ENCODE peak calls at places on chromosomes 12 and 14, in ten cellular contexts. T, E, W, J, I, O, C, Q, P and R are unnamed samples.
A peak's percentile ranks its signal among the peaks of the same experiment; 100 is the strongest.

GRCh38 chr12:89138048-89138852 is 214.1 kb downstream of the DUSP6 start:
- DNase-seq in J (no peak), W (no peak), E (no peak), I (no peak), C (no peak), O (no peak), T (no peak), P (no peak), Q (no peak), R (no peak)

GRCh38 chr14:69921052-69921451 is 41.8 kb downstream of the SMOC1 start:
- DNase-seq in I (no peak), J (no peak), Q (no peak), O (no peak), E (no peak), P (no peak), T (no peak), W (no peak), C (no peak), R (no peak)

GRCh38 chr14:67567654-67568053 is 32.4 kb downstream of the PIGH start:
- DNase-seq in T (no peak), E (no peak), C (no peak), P (no peak), O (no peak), Q (no peak), W (no peak), J (no peak), I (no peak), R (no peak)

GRCh38 chr14:71952381-71953363 is 20.4 kb downstream of the RGS6 start:
- DNase-seq in E (no peak), T (no peak), J (no peak), W (no peak), Q (no peak), P (no peak), I (no peak), O (no peak), C (no peak), R (no peak)

GRCh38 chr12:131018221-131018620 is 64.5 kb downstream of the ADGRD1 start:
- DNase-seq in P (no peak), E (no peak), J (no peak), Q (no peak), I (no peak), T (no peak), W (no peak), O (no peak), C (no peak), R (no peak)

GRCh38 chr12:120479458-120479857 is 9.9 kb upstream of the SRSF9 start:
- DNase-seq in W (no peak), C (no peak), J (no peak), O (no peak), I (no peak), P (no peak), T (no peak), Q (no peak), E (no peak), R (no peak)

GRCh38 chr12:19804737-19805136 is 365.4 kb downstream of the AEBP2 start:
- DNase-seq in T (no peak), O (no peak), E (no peak), W (no peak), I (no peak), Q (no peak), J (no peak), P (no peak), C (no peak), R (no peak)

GRCh38 chr14:64645220-64645891 is 58.9 kb upstream of the PLEKHG3 start:
- DNase-seq in C (peak; percentile 74), J (no peak), E (no peak), I (no peak), O (no peak), P (peak; percentile 34), Q (no peak), T (peak; percentile 92), W (no peak), R (peak; percentile 74)

GRCh38 chr14:64693766-64694165 is 10.5 kb upstream of the PLEKHG3 start:
- DNase-seq in J (no peak), T (no peak), I (no peak), E (no peak), C (no peak), Q (no peak), W (no peak), O (no peak), P (no peak), R (no peak)

GRCh38 chr12:127355061-127355820 is 911.7 kb upstream of the TMEM132C start:
- DNase-seq in E (no peak), O (no peak), I (no peak), W (no peak), T (peak; percentile 6), J (no peak), Q (no peak), P (no peak), C (peak; percentile 61), R (no peak)
- TF ChIP-seq CTCF in E (peak; percentile 25), O (peak; percentile 17), I (no peak), W (no peak), T (peak; percentile 23), J (peak; percentile 40), Q (no peak), P (no peak), C (peak; percentile 83), R (peak; percentile 54)

GRCh38 chr12:47839214-47839613 is 19.5 kb upstream of the HDAC7 start:
- DNase-seq in T (no peak), O (no peak), C (peak; percentile 27), J (no peak), P (no peak), Q (no peak), W (no peak), E (no peak), I (no peak), R (no peak)

GRCh38 chr12:47840571-47840970 is 20.9 kb upstream of the HDAC7 start:
- DNase-seq in I (no peak), E (no peak), P (no peak), J (no peak), O (no peak), Q (no peak), C (no peak), W (no peak), T (no peak), R (no peak)

GRCh38 chr12:47835831-47836155 is 16.1 kb upstream of the HDAC7 start:
- DNase-seq in O (no peak), I (no peak), P (no peak), J (no peak), W (no peak), E (no peak), T (no peak), C (peak; percentile 25), Q (no peak), R (no peak)

GRCh38 chr12:47837190-47838171 is 17.8 kb upstream of the HDAC7 start:
- DNase-seq in E (peak; percentile 75), T (peak; percentile 81), Q (peak; percentile 77), W (peak; percentile 78), C (peak; percentile 78), J (no peak), O (peak; percentile 56), P (peak; percentile 72), I (no peak), R (no peak)

DNA sequence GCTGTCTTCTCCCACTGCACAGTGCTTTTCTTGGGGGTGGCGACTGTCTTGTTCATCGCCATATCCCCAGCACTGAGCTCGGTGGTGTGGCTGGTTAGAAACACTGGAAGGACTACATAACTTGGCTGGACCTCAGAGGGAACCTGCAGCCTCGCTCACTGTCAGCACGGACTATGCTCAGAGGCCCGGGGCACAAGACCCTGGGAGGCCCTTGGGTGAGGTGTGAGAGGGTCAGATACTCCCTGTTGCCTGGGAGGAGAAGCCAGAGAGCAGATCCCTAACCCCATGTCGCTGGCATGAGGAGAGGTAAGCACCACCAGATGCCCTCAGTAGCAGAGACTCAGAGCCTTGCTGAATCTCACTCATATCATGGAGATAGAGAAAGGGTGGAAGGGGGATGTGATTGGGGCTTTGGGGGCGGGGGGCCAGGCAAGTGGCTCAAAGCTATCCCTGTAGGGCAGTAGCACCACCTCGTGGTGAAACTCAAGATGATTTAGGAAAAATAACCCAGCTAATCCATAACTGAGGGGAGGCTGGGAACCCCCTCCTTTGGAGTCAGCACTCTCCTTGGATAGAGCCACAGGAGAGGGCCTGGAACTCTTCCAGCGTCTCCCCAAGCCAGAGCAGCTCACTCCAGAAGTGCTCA is 18.7 kb upstream of the HDAC7 start:
- DNase-seq in W (peak; percentile 60), T (peak; percentile 57), I (no peak), P (no peak), O (peak; percentile 46), J (no peak), C (peak; percentile 63), Q (no peak), E (no peak), R (no peak)
- TF ChIP-seq CTCF in W (peak; percentile 60), T (peak; percentile 38), I (no peak), P (peak; percentile 55), O (peak; percentile 46), J (peak; percentile 45), C (peak; percentile 77), Q (peak; percentile 62), E (peak; percentile 75), R (peak; percentile 47)

DNA sequence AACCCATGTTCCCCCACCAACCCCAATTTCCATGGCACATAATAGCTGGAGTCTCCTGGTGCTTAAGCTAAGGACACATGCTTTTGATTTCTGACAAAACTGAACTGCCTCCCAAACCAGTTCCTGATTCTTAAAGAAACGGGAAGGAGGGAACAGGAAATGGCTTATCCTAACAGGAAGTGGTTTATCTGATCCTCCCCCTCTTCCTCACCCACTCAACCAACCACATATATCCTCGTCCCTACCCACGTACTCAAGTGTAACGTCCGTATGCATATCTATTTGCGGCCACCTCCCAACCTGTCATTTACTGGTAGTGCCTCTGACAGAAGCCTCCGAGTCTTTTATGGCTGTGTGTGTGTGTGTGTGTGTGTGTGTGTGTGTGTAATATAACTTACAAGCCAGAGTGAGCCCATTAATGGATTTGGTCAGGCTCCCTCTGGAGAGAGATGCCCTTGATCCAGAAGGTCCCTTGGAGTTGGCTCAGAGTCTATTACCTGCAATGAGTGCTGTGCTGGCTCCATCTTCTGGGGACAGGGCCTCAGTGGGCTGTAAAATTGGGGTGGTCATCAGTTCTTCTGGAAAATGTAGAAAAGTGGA is 7.7 kb downstream of the DAZAP2 start:
- DNase-seq in C (no peak), O (peak; percentile 72), I (no peak), T (peak; percentile 85), W (no peak), P (peak; percentile 36), E (no peak), J (no peak), Q (no peak), R (no peak)
- TF ChIP-seq CTCF in C (peak; percentile 24), O (peak; percentile 48), I (no peak), T (peak; percentile 9), W (peak; percentile 30), P (peak; percentile 12), E (peak; percentile 25), J (peak; percentile 5), Q (no peak), R (peak; percentile 18)

DNA sequence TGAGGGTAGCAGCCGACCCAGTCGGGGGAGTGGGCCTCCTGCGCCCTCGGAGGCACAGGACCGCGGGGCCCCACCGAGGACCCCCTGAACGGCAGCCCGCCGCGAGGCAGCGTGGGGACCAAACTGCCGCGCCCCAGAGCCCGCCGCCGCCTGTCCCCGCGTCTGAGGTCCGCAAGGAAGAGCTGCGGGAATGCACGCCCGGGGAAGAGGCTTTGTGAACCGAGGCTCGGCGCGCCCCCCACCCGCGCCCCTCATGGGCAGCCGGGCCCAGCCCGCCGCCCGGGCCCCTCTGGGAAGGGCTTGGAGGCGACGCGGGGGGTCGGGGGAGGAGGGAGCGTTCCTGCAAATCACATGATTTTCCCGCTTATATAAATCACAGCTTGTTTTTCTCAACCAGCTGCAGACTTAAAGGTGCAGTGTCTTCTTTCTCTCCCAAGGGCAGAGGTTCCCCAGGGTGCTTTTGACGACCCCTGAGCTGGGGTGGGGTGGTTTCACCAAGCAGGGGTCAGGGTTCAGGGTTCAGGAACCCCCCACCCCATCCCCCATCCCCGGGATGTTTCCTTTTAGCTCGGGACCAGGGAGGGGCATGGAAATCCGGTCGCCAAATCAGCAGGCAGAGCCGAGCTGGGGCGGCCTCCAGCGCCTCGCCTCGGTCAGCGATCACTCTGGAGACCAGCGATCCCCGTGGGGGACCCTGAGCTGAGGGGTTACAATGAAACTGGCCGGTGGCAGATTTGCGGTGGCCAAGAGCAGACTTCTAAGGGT is 44.7 kb upstream of the ATP23 start:
- DNase-seq in W (no peak), J (peak; percentile 80), I (peak; percentile 80), C (peak; percentile 81), P (peak; percentile 86), E (peak; percentile 84), Q (peak; percentile 66), T (peak; percentile 82), O (no peak), R (no peak)
- TF ChIP-seq CTCF in W (peak; percentile 33), J (peak; percentile 49), I (no peak), C (peak; percentile 28), P (peak; percentile 79), E (peak; percentile 66), Q (peak; percentile 29), T (peak; percentile 36), O (no peak), R (peak; percentile 47)